ENCODE peak calls at places on chromosomes 2 and 18, in eight cellular contexts. X is nephron progenitor cell; G is MCF 10A; E is psoas muscle; D is endothelial cell; T is CD8-positive, alpha-beta T cell; A is neural crest cell; W is RWPE1. Y is an unnamed sample.

GRCh38 chr2:46200861-46201605 is 96.2 kb upstream of the EPAS1 start:
- DNase-seq in X (no peak), G (no peak), E (no peak), D (no peak), T (no peak), A (no peak), W (no peak), Y (no peak)

GRCh38 chr18:46152436-46152807 is 48.2 kb downstream of the HAUS1 start:
- DNase-seq in X (peak; percentile 21), G (peak; percentile 88), E (peak; percentile 84), D (no peak), T (no peak), A (no peak), W (peak; percentile 20), Y (no peak)

GRCh38 chr2:138948070-138948539 is 167.9 kb upstream of the NXPH2 start:
- DNase-seq in X (no peak), G (peak; percentile 92), E (no peak), D (no peak), T (no peak), A (no peak), W (peak; percentile 75), Y (peak; percentile 48)

GRCh38 chr2:36670881-36671595 is 25.5 kb upstream of the VIT start:
- DNase-seq in X (no peak), G (no peak), E (no peak), D (no peak), T (no peak), A (no peak), W (no peak), Y (no peak)

GRCh38 chr2:112821142-112821541 is 15.4 kb downstream of the IL1B start:
- DNase-seq in X (no peak), G (no peak), E (no peak), D (no peak), T (no peak), A (no peak), W (no peak), Y (peak; percentile 85)

GRCh38 chr2:216012133-216012829 is 1.1 kb downstream of the MREG start:
- DNase-seq in X (no peak), G (peak; percentile 87), E (no peak), D (no peak), T (no peak), A (no peak), W (peak; percentile 68), Y (no peak)

GRCh38 chr2:218839430-218839829 is 7.8 kb upstream of the PRKAG3 start:
- DNase-seq in X (no peak), G (peak; percentile 61), E (no peak), D (no peak), T (no peak), A (no peak), W (no peak), Y (no peak)

GRCh38 chr2:182949052-182949451 is 82.6 kb upstream of the FRZB start:
- DNase-seq in X (no peak), G (no peak), E (no peak), D (no peak), T (no peak), A (no peak), W (no peak), Y (no peak)

GRCh38 chr2:174835797-174836255 is 71.6 kb upstream of the CHRNA1 start:
- DNase-seq in X (no peak), G (peak; percentile 96), E (no peak), D (no peak), T (no peak), A (no peak), W (no peak), Y (peak; percentile 47)

GRCh38 chr2:212940816-212941215 is 210.6 kb downstream of the IKZF2 start:
- DNase-seq in X (peak; percentile 27), G (peak; percentile 96), E (no peak), D (no peak), T (no peak), A (no peak), W (peak; percentile 73), Y (no peak)

GRCh38 chr18:34493099-34493544 is 217.0 kb upstream of the DTNA start:
- DNase-seq in X (peak; percentile 48), G (peak; percentile 14), E (peak; percentile 75), D (peak; percentile 71), T (no peak), A (peak; percentile 37), W (no peak), Y (peak; percentile 74)

GRCh38 chr2:17657759-17658158 is 95.9 kb downstream of the SMC6 start:
- DNase-seq in X (no peak), G (no peak), E (no peak), D (no peak), T (no peak), A (no peak), W (no peak), Y (no peak)

GRCh38 chr2:189234991-189235390 is 55.4 kb upstream of the COL5A2 start:
- DNase-seq in X (no peak), G (peak; percentile 26), E (no peak), D (no peak), T (no peak), A (no peak), W (no peak), Y (no peak)

GRCh38 chr2:38907743-38908562 is 18.3 kb downstream of the ARHGEF33 start:
- DNase-seq in X (no peak), G (no peak), E (no peak), D (no peak), T (no peak), A (no peak), W (no peak), Y (peak; percentile 89)

GRCh38 chr2:143705108-143705686 is 576.0 kb downstream of the ARHGAP15 start:
- DNase-seq in X (no peak), G (no peak), E (no peak), D (no peak), T (no peak), A (no peak), W (peak; percentile 20), Y (no peak)

GRCh38 chr2:43144265-43144664 is 82.1 kb downstream of the ZFP36L2 start:
- DNase-seq in X (no peak), G (peak; percentile 51), E (no peak), D (no peak), T (no peak), A (no peak), W (no peak), Y (no peak)

GRCh38 chr2:43146083-43146482 is 80.3 kb downstream of the ZFP36L2 start:
- DNase-seq in X (no peak), G (no peak), E (no peak), D (no peak), T (no peak), A (no peak), W (no peak), Y (no peak)

GRCh38 chr2:43143756-43144155 is 82.7 kb downstream of the ZFP36L2 start:
- DNase-seq in X (no peak), G (no peak), E (peak; percentile 0), D (no peak), T (no peak), A (no peak), W (no peak), Y (no peak)

GRCh38 chr2:43139996-43140621 is 86.3 kb downstream of the ZFP36L2 start:
- DNase-seq in X (peak; percentile 29), G (no peak), E (peak; percentile 38), D (no peak), T (no peak), A (no peak), W (no peak), Y (peak; percentile 55)

DNA sequence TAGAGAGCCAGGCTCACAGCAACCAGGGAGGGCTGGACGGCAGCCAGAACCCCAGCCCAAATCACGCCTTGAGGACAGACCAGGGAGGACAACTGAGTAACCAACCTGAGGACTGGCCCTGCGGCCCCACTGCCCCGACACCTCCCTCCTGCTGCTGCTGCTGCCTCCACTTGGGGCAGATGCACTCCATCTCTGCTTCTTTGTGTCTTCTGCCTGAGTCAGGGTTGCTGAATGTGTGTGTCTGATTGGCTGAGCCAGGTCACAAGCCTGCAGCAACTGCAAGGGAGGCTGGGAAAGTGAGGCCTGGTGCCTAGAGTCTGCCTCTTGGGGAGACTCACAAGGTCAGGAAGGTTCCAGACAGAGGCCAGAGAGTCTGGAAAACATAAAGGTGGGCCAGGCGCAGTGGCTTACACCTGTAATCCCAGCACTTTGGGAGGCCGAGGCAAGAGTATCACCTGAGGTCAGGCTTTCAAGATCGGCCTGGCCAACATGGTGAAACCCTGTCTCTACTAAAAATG is 83.4 kb downstream of the ZFP36L2 start:
- DNase-seq in X (no peak), G (peak; percentile 30), E (peak; percentile 8), D (no peak), T (no peak), A (no peak), W (no peak), Y (peak; percentile 53)
- TF ChIP-seq CTCF in X (no peak), G (no peak), E (no peak), D (no peak), T (no peak), A (no peak), W (no peak), Y (no peak)

GRCh38 chr2:18860179-18860578 is 270.8 kb upstream of the NT5C1B start:
- DNase-seq in X (no peak), G (no peak), E (no peak), D (no peak), T (no peak), A (no peak), W (no peak), Y (no peak)

GRCh38 chr2:18856766-18857165 is 267.4 kb upstream of the NT5C1B start:
- DNase-seq in X (no peak), G (no peak), E (no peak), D (no peak), T (no peak), A (no peak), W (no peak), Y (no peak)

GRCh38 chr2:18849841-18850578 is 260.6 kb upstream of the NT5C1B start:
- DNase-seq in X (no peak), G (no peak), E (no peak), D (no peak), T (no peak), A (no peak), W (no peak), Y (peak; percentile 45)

GRCh38 chr2:18855027-18855426 is 265.7 kb upstream of the NT5C1B start:
- DNase-seq in X (no peak), G (peak; percentile 32), E (no peak), D (no peak), T (no peak), A (no peak), W (no peak), Y (no peak)
- TF ChIP-seq CTCF in X (peak; percentile 40), G (peak; percentile 35), E (no peak), D (peak; percentile 79), T (no peak), A (peak; percentile 52), W (peak; percentile 15), Y (peak; percentile 11)

GRCh38 chr2:159106105-159106504 is 137.7 kb downstream of the TANC1 start:
- DNase-seq in X (no peak), G (no peak), E (no peak), D (no peak), T (no peak), A (no peak), W (no peak), Y (no peak)
- TF ChIP-seq CTCF in X (no peak), G (no peak), E (no peak), D (no peak), T (no peak), A (no peak), W (no peak), Y (no peak)

GRCh38 chr18:56696966-56697365 is 45.8 kb downstream of the WDR7 start:
- DNase-seq in X (no peak), G (no peak), E (no peak), D (no peak), T (no peak), A (no peak), W (no peak), Y (no peak)

DNA sequence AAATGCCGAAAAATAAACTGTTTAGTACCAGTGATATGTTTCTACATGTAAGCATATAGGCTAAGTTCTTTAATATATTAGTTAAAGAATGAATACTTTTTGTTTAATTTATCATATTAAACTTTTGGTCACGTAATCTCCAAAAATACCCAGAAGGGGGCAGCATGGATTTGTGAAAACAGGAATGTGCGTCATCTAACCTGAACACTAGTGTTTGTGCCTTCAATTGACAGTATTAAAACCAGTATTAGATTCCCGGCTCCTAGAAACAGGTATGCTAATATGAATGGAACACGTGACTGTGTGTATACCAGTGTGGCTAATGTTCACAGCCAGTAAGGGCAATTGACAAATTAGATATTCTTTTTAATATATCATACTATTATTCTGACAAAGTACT is 51.8 kb downstream of the WDR7 start:
- DNase-seq in X (peak; percentile 20), G (peak; percentile 59), E (no peak), D (peak; percentile 39), T (no peak), A (peak; percentile 40), W (peak; percentile 0), Y (peak; percentile 28)
- TF ChIP-seq CTCF in X (peak; percentile 54), G (peak; percentile 31), E (peak; percentile 30), D (peak; percentile 78), T (peak; percentile 61), A (peak; percentile 70), W (peak; percentile 34), Y (peak; percentile 24)

Y was measured in GM12865.